ENCODE peak calls at places on chromosomes 13 and 19, in five cellular contexts. One of them, this sample, is unnamed.

GRCh38 chr19:2796659-2797266 is 11.5 kb downstream of the THOP1 start:
- DNase-seq in nephron progenitor cell: no peak
- DNase-seq in cardiac fibroblast: no peak
- DNase-seq in RWPE1: no peak
- DNase-seq in upper lobe of right lung: no peak
- DNase-seq in this sample: no peak

GRCh38 chr13:103466761-103467160 is 400.5 kb upstream of the SLC10A2 start:
- DNase-seq in nephron progenitor cell: no peak
- DNase-seq in cardiac fibroblast: no peak
- DNase-seq in RWPE1: no peak
- DNase-seq in upper lobe of right lung: no peak
- DNase-seq in this sample: no peak

GRCh38 chr13:41622545-41623429 is 165.4 kb downstream of the RGCC start:
- DNase-seq in nephron progenitor cell: no peak
- DNase-seq in cardiac fibroblast: peak
- DNase-seq in RWPE1: peak
- DNase-seq in upper lobe of right lung: no peak
- DNase-seq in this sample: no peak

GRCh38 chr19:6674868-6675305 is 4.9 kb upstream of the TNFSF14 start:
- DNase-seq in nephron progenitor cell: peak
- DNase-seq in cardiac fibroblast: peak
- DNase-seq in RWPE1: peak
- DNase-seq in upper lobe of right lung: peak
- DNase-seq in this sample: peak

GRCh38 chr13:114126789-114127472 is 5.5 kb downstream of the RASA3 start:
- DNase-seq in nephron progenitor cell: no peak
- DNase-seq in cardiac fibroblast: no peak
- DNase-seq in RWPE1: no peak
- DNase-seq in upper lobe of right lung: no peak
- DNase-seq in this sample: peak

GRCh38 chr13:40609972-40610726 is 56.3 kb downstream of the FOXO1 start:
- DNase-seq in nephron progenitor cell: no peak
- DNase-seq in cardiac fibroblast: no peak
- DNase-seq in RWPE1: peak
- DNase-seq in upper lobe of right lung: no peak
- DNase-seq in this sample: no peak

GRCh38 chr19:10533656-10534386 is 9.9 kb upstream of the ATG4D start:
- DNase-seq in nephron progenitor cell: no peak
- DNase-seq in cardiac fibroblast: peak
- DNase-seq in RWPE1: peak
- DNase-seq in upper lobe of right lung: no peak
- DNase-seq in this sample: no peak

GRCh38 chr13:109400192-109400591 is 386.2 kb downstream of the IRS2 start:
- DNase-seq in nephron progenitor cell: no peak
- DNase-seq in cardiac fibroblast: peak
- DNase-seq in RWPE1: no peak
- DNase-seq in upper lobe of right lung: peak
- DNase-seq in this sample: no peak

GRCh38 chr13:114050536-114051450 is 76.9 kb upstream of the C13orf46 start:
- DNase-seq in nephron progenitor cell: no peak
- DNase-seq in cardiac fibroblast: no peak
- DNase-seq in RWPE1: no peak
- DNase-seq in upper lobe of right lung: no peak
- DNase-seq in this sample: peak

GRCh38 chr13:109180905-109181425 is 551.6 kb downstream of the MYO16 start:
- DNase-seq in nephron progenitor cell: no peak
- DNase-seq in cardiac fibroblast: peak
- DNase-seq in RWPE1: no peak
- DNase-seq in upper lobe of right lung: no peak
- DNase-seq in this sample: no peak

GRCh38 chr19:15404097-15404779 is 14.6 kb downstream of the AKAP8L start:
- DNase-seq in nephron progenitor cell: no peak
- DNase-seq in cardiac fibroblast: peak
- DNase-seq in RWPE1: no peak
- DNase-seq in upper lobe of right lung: no peak
- DNase-seq in this sample: no peak

GRCh38 chr13:113397606-113398425 is 33.9 kb upstream of the GRTP1 start:
- DNase-seq in nephron progenitor cell: no peak
- DNase-seq in cardiac fibroblast: no peak
- DNase-seq in RWPE1: no peak
- DNase-seq in upper lobe of right lung: peak
- DNase-seq in this sample: peak

GRCh38 chr19:28457620-28458019 is 755.3 kb downstream of the UQCRFS1 start:
- DNase-seq in nephron progenitor cell: no peak
- DNase-seq in cardiac fibroblast: no peak
- DNase-seq in RWPE1: no peak
- DNase-seq in upper lobe of right lung: no peak
- DNase-seq in this sample: no peak

GRCh38 chr13:101065314-101065713 is 351.0 kb downstream of the NALCN start:
- DNase-seq in nephron progenitor cell: no peak
- DNase-seq in cardiac fibroblast: no peak
- DNase-seq in RWPE1: no peak
- DNase-seq in upper lobe of right lung: no peak
- DNase-seq in this sample: no peak

GRCh38 chr19:6632002-6632621 is 37.8 kb downstream of the TNFSF14 start:
- DNase-seq in nephron progenitor cell: peak
- DNase-seq in cardiac fibroblast: peak
- DNase-seq in RWPE1: peak
- DNase-seq in upper lobe of right lung: no peak
- DNase-seq in this sample: no peak

GRCh38 chr13:106961219-106961618 is 393.3 kb upstream of the ARGLU1 start:
- DNase-seq in nephron progenitor cell: no peak
- DNase-seq in cardiac fibroblast: no peak
- DNase-seq in RWPE1: no peak
- DNase-seq in upper lobe of right lung: no peak
- DNase-seq in this sample: no peak

GRCh38 chr19:38841787-38842438 is 7.9 kb downstream of the HNRNPL start:
- DNase-seq in nephron progenitor cell: no peak
- DNase-seq in cardiac fibroblast: no peak
- DNase-seq in RWPE1: no peak
- DNase-seq in upper lobe of right lung: no peak
- DNase-seq in this sample: no peak

GRCh38 chr13:110444226-110444653 is 117.3 kb downstream of the RAB20 start:
- DNase-seq in nephron progenitor cell: no peak
- DNase-seq in cardiac fibroblast: peak
- DNase-seq in RWPE1: no peak
- DNase-seq in upper lobe of right lung: no peak
- DNase-seq in this sample: no peak

GRCh38 chr19:13373599-13373998 is 132.7 kb downstream of the CACNA1A start:
- DNase-seq in nephron progenitor cell: no peak
- DNase-seq in cardiac fibroblast: no peak
- DNase-seq in RWPE1: no peak
- DNase-seq in upper lobe of right lung: no peak
- DNase-seq in this sample: no peak

GRCh38 chr19:29965529-29965928 is 23.5 kb downstream of the URI1 start:
- DNase-seq in nephron progenitor cell: no peak
- DNase-seq in cardiac fibroblast: no peak
- DNase-seq in RWPE1: peak
- DNase-seq in upper lobe of right lung: no peak
- DNase-seq in this sample: no peak

GRCh38 chr19:27975419-27976005 is 1237.4 kb downstream of the UQCRFS1 start:
- DNase-seq in nephron progenitor cell: no peak
- DNase-seq in cardiac fibroblast: no peak
- DNase-seq in RWPE1: no peak
- DNase-seq in upper lobe of right lung: no peak
- DNase-seq in this sample: no peak

GRCh38 chr19:41449079-41449864 is 6.3 kb downstream of the ERICH4 start:
- DNase-seq in nephron progenitor cell: peak
- DNase-seq in cardiac fibroblast: peak
- DNase-seq in RWPE1: peak
- DNase-seq in upper lobe of right lung: peak
- DNase-seq in this sample: peak

GRCh38 chr19:42850981-42851717 is 28.4 kb downstream of the PSG1 start:
- DNase-seq in nephron progenitor cell: no peak
- DNase-seq in cardiac fibroblast: peak
- DNase-seq in RWPE1: peak
- DNase-seq in upper lobe of right lung: no peak
- DNase-seq in this sample: no peak

GRCh38 chr13:30880756-30881155 is 25.3 kb upstream of the MEDAG start:
- DNase-seq in nephron progenitor cell: no peak
- DNase-seq in cardiac fibroblast: peak
- DNase-seq in RWPE1: peak
- DNase-seq in upper lobe of right lung: no peak
- DNase-seq in this sample: no peak

GRCh38 chr19:18712981-18713380 is 29.5 kb downstream of the CRTC1 start:
- DNase-seq in nephron progenitor cell: no peak
- DNase-seq in cardiac fibroblast: peak
- DNase-seq in RWPE1: no peak
- DNase-seq in upper lobe of right lung: no peak
- DNase-seq in this sample: no peak

DNA sequence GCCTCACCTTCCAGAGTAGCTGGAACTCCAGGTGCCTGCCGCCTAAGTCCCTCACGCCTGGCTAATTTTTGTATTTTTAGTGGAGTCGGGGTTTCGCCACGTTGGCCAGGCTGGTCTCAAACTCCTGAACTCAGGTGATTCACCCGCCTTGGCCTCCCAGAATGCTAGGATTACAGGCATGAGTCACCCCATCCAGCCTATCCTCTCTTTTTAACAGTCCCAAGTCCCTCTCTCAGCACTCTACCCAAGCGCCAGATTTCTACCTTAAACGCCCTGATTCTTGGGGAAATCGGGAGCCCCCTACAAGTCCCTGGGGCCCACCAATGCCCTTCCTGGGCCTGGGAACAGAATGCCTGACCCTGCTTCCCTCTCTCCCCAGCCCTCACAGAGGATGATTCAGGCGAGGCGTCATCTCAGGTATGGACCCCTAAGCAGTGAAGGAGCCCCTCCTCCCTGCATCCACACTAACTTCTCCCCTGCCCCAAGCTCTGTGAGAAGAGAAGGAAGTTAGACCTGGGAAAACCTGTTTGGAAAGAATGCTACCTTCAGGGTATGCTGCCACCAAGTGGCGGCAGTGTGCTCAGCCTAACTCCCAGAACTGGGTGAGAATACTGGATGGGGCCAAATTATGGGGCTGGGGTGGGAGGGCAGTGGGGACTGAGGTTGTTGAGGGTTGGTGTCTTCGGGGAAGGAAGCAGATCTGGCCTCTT is 20.8 kb upstream of the EBI3 start:
- DNase-seq in nephron progenitor cell: no peak
- DNase-seq in cardiac fibroblast: peak
- DNase-seq in RWPE1: no peak
- DNase-seq in upper lobe of right lung: no peak
- DNase-seq in this sample: no peak
- TF ChIP-seq CTCF in nephron progenitor cell: no peak
- TF ChIP-seq CTCF in cardiac fibroblast: peak
- TF ChIP-seq CTCF in RWPE1: no peak
- TF ChIP-seq CTCF in upper lobe of right lung: no peak
- TF ChIP-seq CTCF in this sample: peak

GRCh38 chr13:29706923-29707322 is 111.4 kb upstream of the SLC7A1 start:
- DNase-seq in nephron progenitor cell: no peak
- DNase-seq in cardiac fibroblast: no peak
- DNase-seq in RWPE1: no peak
- DNase-seq in upper lobe of right lung: no peak
- DNase-seq in this sample: no peak

GRCh38 chr13:29703421-29703820 is 107.9 kb upstream of the SLC7A1 start:
- DNase-seq in nephron progenitor cell: no peak
- DNase-seq in cardiac fibroblast: no peak
- DNase-seq in RWPE1: no peak
- DNase-seq in upper lobe of right lung: no peak
- DNase-seq in this sample: no peak

GRCh38 chr13:29702912-29703351 is 107.4 kb upstream of the SLC7A1 start:
- DNase-seq in nephron progenitor cell: peak
- DNase-seq in cardiac fibroblast: peak
- DNase-seq in RWPE1: peak
- DNase-seq in upper lobe of right lung: no peak
- DNase-seq in this sample: no peak

GRCh38 chr13:29707876-29708543 is 112.5 kb upstream of the SLC7A1 start:
- DNase-seq in nephron progenitor cell: no peak
- DNase-seq in cardiac fibroblast: peak
- DNase-seq in RWPE1: peak
- DNase-seq in upper lobe of right lung: no peak
- DNase-seq in this sample: no peak

GRCh38 chr13:29704648-29705047 is 109.2 kb upstream of the SLC7A1 start:
- DNase-seq in nephron progenitor cell: no peak
- DNase-seq in cardiac fibroblast: peak
- DNase-seq in RWPE1: no peak
- DNase-seq in upper lobe of right lung: no peak
- DNase-seq in this sample: no peak
- TF ChIP-seq CTCF in nephron progenitor cell: no peak
- TF ChIP-seq CTCF in cardiac fibroblast: no peak
- TF ChIP-seq CTCF in RWPE1: no peak
- TF ChIP-seq CTCF in upper lobe of right lung: no peak
- TF ChIP-seq CTCF in this sample: no peak

GRCh38 chr19:51830263-51830662 is 35.3 kb downstream of the FPR3 start:
- DNase-seq in nephron progenitor cell: no peak
- DNase-seq in cardiac fibroblast: peak
- DNase-seq in RWPE1: no peak
- DNase-seq in upper lobe of right lung: no peak
- DNase-seq in this sample: no peak
- TF ChIP-seq CTCF in nephron progenitor cell: no peak
- TF ChIP-seq CTCF in cardiac fibroblast: peak
- TF ChIP-seq CTCF in RWPE1: peak
- TF ChIP-seq CTCF in upper lobe of right lung: peak
- TF ChIP-seq CTCF in this sample: no peak

GRCh38 chr19:56155124-56155687 is 14.1 kb downstream of the ZNF444 start:
- DNase-seq in nephron progenitor cell: peak
- DNase-seq in cardiac fibroblast: no peak
- DNase-seq in RWPE1: no peak
- DNase-seq in upper lobe of right lung: no peak
- DNase-seq in this sample: no peak
- TF ChIP-seq CTCF in nephron progenitor cell: no peak
- TF ChIP-seq CTCF in cardiac fibroblast: peak
- TF ChIP-seq CTCF in RWPE1: no peak
- TF ChIP-seq CTCF in upper lobe of right lung: peak
- TF ChIP-seq CTCF in this sample: peak

GRCh38 chr19:23286477-23286876 is 36.3 kb upstream of the ZNF724 start:
- DNase-seq in nephron progenitor cell: no peak
- DNase-seq in cardiac fibroblast: no peak
- DNase-seq in RWPE1: no peak
- DNase-seq in upper lobe of right lung: no peak
- DNase-seq in this sample: no peak
- TF ChIP-seq CTCF in nephron progenitor cell: peak
- TF ChIP-seq CTCF in cardiac fibroblast: peak
- TF ChIP-seq CTCF in RWPE1: no peak
- TF ChIP-seq CTCF in upper lobe of right lung: peak
- TF ChIP-seq CTCF in this sample: peak

GRCh38 chr13:80363890-80364503 is 23.1 kb upstream of the SPRY2 start:
- DNase-seq in nephron progenitor cell: no peak
- DNase-seq in cardiac fibroblast: peak
- DNase-seq in RWPE1: peak
- DNase-seq in upper lobe of right lung: no peak
- DNase-seq in this sample: no peak
- TF ChIP-seq CTCF in nephron progenitor cell: peak
- TF ChIP-seq CTCF in cardiac fibroblast: peak
- TF ChIP-seq CTCF in RWPE1: peak
- TF ChIP-seq CTCF in upper lobe of right lung: peak
- TF ChIP-seq CTCF in this sample: peak

GRCh38 chr19:51144482-51145045 is 2.5 kb downstream of the SIGLEC7 start:
- DNase-seq in nephron progenitor cell: no peak
- DNase-seq in cardiac fibroblast: no peak
- DNase-seq in RWPE1: no peak
- DNase-seq in upper lobe of right lung: no peak
- DNase-seq in this sample: no peak
- TF ChIP-seq CTCF in nephron progenitor cell: no peak
- TF ChIP-seq CTCF in cardiac fibroblast: no peak
- TF ChIP-seq CTCF in RWPE1: no peak
- TF ChIP-seq CTCF in upper lobe of right lung: no peak
- TF ChIP-seq CTCF in this sample: no peak